ENCODE peak calls at places on chromosome 16, in nine cellular contexts. O is GM23338; F is choroid plexus epithelial cell; A is naive thymus-derived CD4-positive, alpha-beta T cell; J is foreskin fibroblast; S is adrenal gland; I is neural progenitor cell; E is fibroblast of mammary gland; K is neuronal stem cell. M is an unnamed sample.

GRCh38 chr16:59463776-59464175 is 729.7 kb upstream of the GOT2 start:
- DNase-seq in O (no peak), F (peak; percentile 3), A (no peak), J (no peak), S (no peak), I (no peak), E (no peak), K (no peak), M (no peak)

GRCh38 chr16:11034005-11034404 is 89.6 kb downstream of the CLEC16A start:
- DNase-seq in O (no peak), F (peak; percentile 79), A (no peak), J (peak; percentile 94), S (no peak), I (no peak), E (peak; percentile 99), K (no peak), M (peak; percentile 91)

GRCh38 chr16:31265329-31266245 is 5.8 kb downstream of the ITGAM start:
- DNase-seq in O (peak; percentile 40), F (peak; percentile 46), A (peak; percentile 81), J (no peak), S (no peak), I (no peak), E (peak; percentile 14), K (no peak), M (no peak)

GRCh38 chr16:66146689-66147330 is 219.7 kb upstream of the CDH5 start:
- DNase-seq in O (no peak), F (peak; percentile 45), A (no peak), J (no peak), S (no peak), I (no peak), E (peak; percentile 13), K (no peak), M (no peak)

GRCh38 chr16:55811811-55812210 is 21.1 kb downstream of the CES1 start:
- DNase-seq in O (no peak), F (no peak), A (no peak), J (no peak), S (no peak), I (no peak), E (no peak), K (no peak), M (no peak)

GRCh38 chr16:52318259-52319008 is 228.5 kb downstream of the TOX3 start:
- DNase-seq in O (peak; percentile 41), F (no peak), A (no peak), J (no peak), S (no peak), I (peak; percentile 34), E (no peak), K (no peak), M (no peak)

GRCh38 chr16:69100046-69100765 is 5.2 kb upstream of the HAS3 start:
- DNase-seq in O (no peak), F (no peak), A (no peak), J (no peak), S (no peak), I (no peak), E (no peak), K (no peak), M (no peak)

GRCh38 chr16:89491238-89491869 is 993 bp upstream of the ANKRD11 start:
- DNase-seq in O (peak; percentile 76), F (peak; percentile 49), A (no peak), J (no peak), S (no peak), I (peak; percentile 53), E (no peak), K (peak; percentile 31), M (no peak)

GRCh38 chr16:83802135-83802534 is 5.6 kb upstream of the HSBP1 start:
- DNase-seq in O (peak; percentile 80), F (peak; percentile 82), A (no peak), J (peak; percentile 62), S (no peak), I (no peak), E (peak; percentile 60), K (no peak), M (no peak)

GRCh38 chr16:89565256-89565505 is 4.7 kb downstream of the RPL13 start:
- DNase-seq in O (peak; percentile 81), F (no peak), A (no peak), J (peak; percentile 36), S (no peak), I (no peak), E (no peak), K (no peak), M (no peak)

GRCh38 chr16:30535777-30536190 is 1.1 kb upstream of the ZNF747 start:
- DNase-seq in O (peak; percentile 87), F (peak; percentile 88), A (peak; percentile 73), J (peak; percentile 69), S (peak; percentile 83), I (peak; percentile 82), E (peak; percentile 71), K (peak; percentile 26), M (peak; percentile 25)

GRCh38 chr16:87603684-87604571 is 1.6 kb downstream of the JPH3 start:
- DNase-seq in O (peak; percentile 70), F (no peak), A (no peak), J (no peak), S (no peak), I (peak; percentile 72), E (no peak), K (no peak), M (no peak)

GRCh38 chr16:72474511-72475123 is 302.7 kb upstream of the PMFBP1 start:
- DNase-seq in O (no peak), F (peak; percentile 94), A (no peak), J (peak; percentile 41), S (no peak), I (no peak), E (peak; percentile 68), K (no peak), M (peak; percentile 74)

GRCh38 chr16:72013389-72013788 is 4.8 kb downstream of the DHODH start:
- DNase-seq in O (no peak), F (peak; percentile 59), A (no peak), J (no peak), S (no peak), I (no peak), E (peak; percentile 51), K (no peak), M (peak; percentile 12)

GRCh38 chr16:86992587-86992986 is 324.6 kb downstream of the C16orf95 start:
- DNase-seq in O (no peak), F (no peak), A (no peak), J (no peak), S (no peak), I (no peak), E (peak; percentile 28), K (no peak), M (no peak)

GRCh38 chr16:87534030-87534653 is 41.3 kb upstream of the ZCCHC14 start:
- DNase-seq in O (no peak), F (no peak), A (no peak), J (no peak), S (no peak), I (no peak), E (no peak), K (no peak), M (no peak)

GRCh38 chr16:48542966-48543365 is 67.0 kb downstream of the N4BP1 start:
- DNase-seq in O (no peak), F (no peak), A (no peak), J (no peak), S (no peak), I (no peak), E (no peak), K (no peak), M (no peak)

GRCh38 chr16:87854053-87854906 is 15.0 kb downstream of the SLC7A5 start:
- DNase-seq in O (no peak), F (no peak), A (no peak), J (no peak), S (no peak), I (no peak), E (no peak), K (no peak), M (no peak)

GRCh38 chr16:30002614-30003346 is 6.7 kb downstream of the INO80E start:
- DNase-seq in O (no peak), F (no peak), A (no peak), J (no peak), S (no peak), I (no peak), E (no peak), K (no peak), M (no peak)

GRCh38 chr16:52035406-52035805 is 511.5 kb downstream of the TOX3 start:
- DNase-seq in O (no peak), F (no peak), A (no peak), J (no peak), S (no peak), I (no peak), E (no peak), K (no peak), M (no peak)

DNA sequence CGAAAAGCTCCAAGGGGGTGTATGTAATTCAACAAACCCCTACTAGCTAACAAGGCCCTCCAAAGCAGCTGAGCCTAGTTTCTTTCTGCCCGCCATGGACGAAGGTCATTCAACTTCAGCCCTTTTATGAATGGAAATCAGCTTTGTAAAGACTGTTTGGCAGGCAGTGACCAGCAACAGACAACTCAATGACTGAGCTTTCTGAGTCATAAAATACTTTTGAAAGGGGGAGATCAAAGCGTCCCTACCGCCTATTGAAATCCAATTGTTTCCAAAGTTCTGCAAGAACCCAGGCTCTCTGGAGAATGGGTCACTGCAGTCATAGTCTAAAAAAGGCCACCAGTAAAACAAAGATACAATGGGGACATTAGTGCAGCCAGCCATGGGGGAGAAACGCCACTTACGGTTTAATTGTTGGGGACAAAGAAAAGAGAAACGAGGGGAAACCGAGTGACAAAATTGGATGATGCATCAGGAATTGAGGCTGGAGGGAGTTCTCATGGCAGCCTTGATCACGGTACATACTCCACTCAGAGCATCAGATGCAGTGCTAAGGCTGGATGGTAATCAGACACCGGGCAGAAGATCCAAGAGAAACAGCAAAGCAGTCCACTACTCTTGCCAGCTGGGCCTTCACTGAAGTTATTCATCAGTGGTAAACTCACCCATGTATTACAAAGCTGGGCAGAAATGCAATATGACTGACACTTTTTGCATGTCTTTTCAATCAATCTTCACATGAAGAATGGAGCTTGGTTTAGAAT is 9.8 kb downstream of the ADAMTS18 start:
- DNase-seq in O (no peak), F (no peak), A (no peak), J (no peak), S (no peak), I (peak; percentile 48), E (no peak), K (peak; percentile 55), M (no peak)
- H3K4me3 ChIP-seq in O (no peak overlapping the region), F (no peak overlapping the region), A (no peak overlapping the region), J (no peak overlapping the region), S (no peak overlapping the region), I (no peak overlapping the region), E (no peak overlapping the region), K (no peak overlapping the region), M (no peak overlapping the region)

GRCh38 chr16:81480856-81481821 is 36.5 kb downstream of the CMIP start:
- DNase-seq in O (no peak), F (peak; percentile 42), A (no peak), J (peak; percentile 38), S (peak; percentile 73), I (no peak), E (peak; percentile 63), K (no peak), M (no peak)
- H3K4me3 ChIP-seq in O (no peak overlapping the region), F (no peak overlapping the region), A (no peak overlapping the region), J (no peak overlapping the region), S (no peak overlapping the region), I (no peak overlapping the region), E (no peak overlapping the region), K (no peak overlapping the region), M (no peak overlapping the region)

GRCh38 chr16:73683804-73684203 is 612.8 kb upstream of the PSMD7 start:
- DNase-seq in O (no peak), F (no peak), A (no peak), J (no peak), S (no peak), I (no peak), E (no peak), K (no peak), M (no peak)
- H3K4me3 ChIP-seq in O (no peak overlapping the region), F (no peak overlapping the region), A (no peak overlapping the region), J (no peak overlapping the region), S (no peak overlapping the region), I (no peak overlapping the region), E (no peak overlapping the region), K (no peak overlapping the region), M (no peak overlapping the region)

GRCh38 chr16:78505544-78506371 is 406.3 kb downstream of the WWOX start:
- DNase-seq in O (peak; percentile 26), F (peak; percentile 13), A (no peak), J (no peak), S (peak; percentile 66), I (no peak), E (peak; percentile 77), K (no peak), M (no peak)
- H3K4me3 ChIP-seq in O (no peak overlapping the region), F (no peak overlapping the region), A (no peak overlapping the region), J (no peak overlapping the region), S (no peak overlapping the region), I (no peak overlapping the region), E (peak overlapping the region; percentile 6), K (no peak overlapping the region), M (no peak overlapping the region)

M was measured in skeletal muscle cell.